ENCODE peak calls at places on chromosomes 16 and 17, in four cellular contexts. H, Q, K and D are unnamed samples.

GRCh38 chr17:27376637-27377547 is 79.4 kb upstream of the KSR1 start:
- DNase-seq in H (no peak), Q (no peak), K (no peak), D (no peak)

GRCh38 chr17:2373179-2373578 is 27.7 kb downstream of the MNT start:
- DNase-seq in H (no peak), Q (no peak), K (no peak), D (no peak)

GRCh38 chr17:63547083-63547523 is 3.2 kb upstream of the DCAF7 start:
- DNase-seq in H (no peak), Q (no peak), K (no peak), D (no peak)

GRCh38 chr17:29179232-29180036 is 764 bp downstream of the MYO18A start:
- DNase-seq in H (peak; percentile 89), Q (peak; percentile 89), K (peak; percentile 92), D (no peak)

GRCh38 chr17:77100009-77100408 is 40.8 kb upstream of the SEC14L1 start:
- DNase-seq in H (no peak), Q (no peak), K (no peak), D (no peak)

GRCh38 chr17:68184816-68185436 is 62.9 kb upstream of the AMZ2 start:
- DNase-seq in H (no peak), Q (no peak), K (no peak), D (no peak)

GRCh38 chr16:30381351-30382041 is 865 bp downstream of the SEPTIN1 start:
- DNase-seq in H (no peak), Q (no peak), K (peak; percentile 84), D (no peak)

GRCh38 chr17:51745993-51746392 is 412.5 kb downstream of the CA10 start:
- DNase-seq in H (no peak), Q (no peak), K (no peak), D (no peak)

GRCh38 chr17:34370997-34371395 is 8.0 kb upstream of the CCL1 start:
- DNase-seq in H (no peak), Q (no peak), K (no peak), D (no peak)

GRCh38 chr16:56679813-56680212 is 2.5 kb upstream of the MT1X start:
- DNase-seq in H (no peak), Q (peak; percentile 23), K (no peak), D (no peak)

GRCh38 chr16:87667443-87667842 is 65.1 kb downstream of the JPH3 start:
- DNase-seq in H (no peak), Q (no peak), K (no peak), D (no peak)

GRCh38 chr16:83958137-83958810 is 5.2 kb downstream of the OSGIN1 start:
- DNase-seq in H (no peak), Q (no peak), K (no peak), D (no peak)

GRCh38 chr17:31560836-31561235 is 169.4 kb downstream of the RAB11FIP4 start:
- DNase-seq in H (no peak), Q (no peak), K (no peak), D (no peak)

GRCh38 chr17:44758414-44759095 is at the start of gene ADAM11:
- DNase-seq in H (no peak), Q (no peak), K (peak; percentile 55), D (peak; percentile 55)

GRCh38 chr17:59329558-59330313 is 1.7 kb upstream of the YPEL2 start:
- DNase-seq in H (peak; percentile 61), Q (peak; percentile 85), K (peak; percentile 75), D (peak; percentile 70)

GRCh38 chr17:58052951-58053715 is 30.1 kb upstream of the DYNLL2 start:
- DNase-seq in H (no peak), Q (no peak), K (no peak), D (no peak)

GRCh38 chr16:85421338-85422123 is 191.6 kb upstream of the GSE1 start:
- DNase-seq in H (peak; percentile 28), Q (no peak), K (no peak), D (no peak)

GRCh38 chr16:3074860-3075545 is 9.6 kb downstream of the IL32 start:
- DNase-seq in H (no peak), Q (no peak), K (no peak), D (no peak)

GRCh38 chr16:4935231-4935855 is 1.6 kb downstream of the PPL start:
- DNase-seq in H (no peak), Q (no peak), K (no peak), D (no peak)

GRCh38 chr17:44071198-44071520 is 624 bp downstream of the G6PC3 start:
- DNase-seq in H (no peak), Q (no peak), K (no peak), D (no peak)

GRCh38 chr17:27793168-27793905 is 7.0 kb downstream of the NOS2 start:
- DNase-seq in H (peak; percentile 51), Q (no peak), K (peak; percentile 44), D (peak; percentile 64)

GRCh38 chr16:3484328-3485096 is 10.8 kb downstream of the C16orf90 start:
- DNase-seq in H (no peak), Q (no peak), K (no peak), D (no peak)

GRCh38 chr17:17712268-17712924 is 31.1 kb downstream of the RAI1 start:
- DNase-seq in H (no peak), Q (no peak), K (no peak), D (no peak)

GRCh38 chr17:57009737-57010445 is 32.0 kb downstream of the SCPEP1 start:
- DNase-seq in H (peak; percentile 70), Q (peak; percentile 43), K (peak; percentile 54), D (peak; percentile 82)

GRCh38 chr17:77383613-77384608 is 243.1 kb downstream of the SEC14L1 start:
- DNase-seq in H (no peak), Q (no peak), K (no peak), D (no peak)

GRCh38 chr16:16042076-16042475 is 92.7 kb downstream of the ABCC1 start:
- DNase-seq in H (no peak), Q (no peak), K (no peak), D (no peak)

GRCh38 chr16:86926146-86926545 is 347.8 kb downstream of the FOXL1 start:
- DNase-seq in H (no peak), Q (no peak), K (no peak), D (no peak)

GRCh38 chr16:80366023-80366422 is 174.8 kb upstream of the DYNLRB2 start:
- DNase-seq in H (no peak), Q (no peak), K (no peak), D (no peak)

GRCh38 chr16:15509593-15510520 is 75.5 kb downstream of the BMERB1 start:
- DNase-seq in H (no peak), Q (no peak), K (no peak), D (no peak)

GRCh38 chr16:54284931-54285413 is 1.6 kb downstream of the IRX3 start:
- DNase-seq in H (peak; percentile 20), Q (no peak), K (no peak), D (no peak)

GRCh38 chr17:64345691-64346376 is 44.8 kb downstream of the PECAM1 start:
- DNase-seq in H (no peak), Q (no peak), K (no peak), D (no peak)

GRCh38 chr16:88597856-88598491 is 27.8 kb downstream of the ZC3H18 start:
- DNase-seq in H (no peak), Q (peak; percentile 81), K (no peak), D (no peak)

GRCh38 chr17:79919164-79919585 is 79.9 kb upstream of the CBX4 start:
- DNase-seq in H (no peak), Q (no peak), K (no peak), D (no peak)

GRCh38 chr16:66705790-66706505 is 9.4 kb upstream of the CMTM4 start:
- DNase-seq in H (no peak), Q (no peak), K (no peak), D (no peak)

DNA sequence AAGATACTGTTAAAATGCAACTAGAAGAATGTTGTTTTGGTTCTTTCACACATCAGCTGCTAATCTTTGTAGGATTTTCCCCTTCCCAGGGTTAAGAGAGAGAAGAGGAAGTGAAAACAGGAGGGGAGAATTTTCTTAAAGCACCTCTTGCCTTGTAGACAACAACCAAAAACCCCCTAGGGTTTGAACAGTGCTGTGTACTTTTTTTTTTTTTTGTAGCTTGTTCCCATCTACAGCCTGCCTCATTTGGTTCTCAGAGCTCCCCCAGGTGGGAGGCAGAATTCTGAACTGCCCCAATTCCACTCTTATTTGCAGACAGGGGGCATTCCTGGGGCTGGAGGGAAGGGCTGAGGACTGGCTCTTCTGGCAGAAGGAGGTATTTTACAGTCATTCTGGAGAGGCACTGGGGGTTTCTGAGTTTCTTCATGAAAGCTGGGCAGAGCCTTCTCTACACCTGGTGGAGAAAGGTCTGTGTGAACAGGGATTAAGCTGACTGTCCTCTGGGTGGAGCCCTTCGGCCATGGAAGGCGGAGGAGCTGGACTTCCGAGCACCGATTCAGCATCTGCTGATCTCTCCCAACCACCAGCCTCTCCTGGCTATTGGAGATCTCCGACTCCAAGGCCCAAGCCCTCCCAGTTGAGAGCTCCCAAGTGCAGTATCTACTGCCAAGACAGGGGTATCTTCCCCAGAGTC is 32.2 kb downstream of the SMARCE1 start:
- DNase-seq in H (peak; percentile 73), Q (peak; percentile 76), K (peak; percentile 75), D (peak; percentile 58)
- TF ChIP-seq ELF4 in H (no peak), Q (no peak), K (no peak), D (no peak)

GRCh38 chr17:49676276-49676868 is 1.5 kb downstream of the SPOP start:
- DNase-seq in H (no peak), Q (no peak), K (peak; percentile 35), D (no peak)
- TF ChIP-seq ELF4 in H (no peak), Q (no peak), K (no peak), D (no peak)

GRCh38 chr17:74922694-74923537 is at the start of gene USH1G:
- DNase-seq in H (peak; percentile 21), Q (no peak), K (peak; percentile 88), D (peak; percentile 77)
- TF ChIP-seq ELF4 in H (no peak), Q (no peak), K (no peak), D (no peak)

DNA sequence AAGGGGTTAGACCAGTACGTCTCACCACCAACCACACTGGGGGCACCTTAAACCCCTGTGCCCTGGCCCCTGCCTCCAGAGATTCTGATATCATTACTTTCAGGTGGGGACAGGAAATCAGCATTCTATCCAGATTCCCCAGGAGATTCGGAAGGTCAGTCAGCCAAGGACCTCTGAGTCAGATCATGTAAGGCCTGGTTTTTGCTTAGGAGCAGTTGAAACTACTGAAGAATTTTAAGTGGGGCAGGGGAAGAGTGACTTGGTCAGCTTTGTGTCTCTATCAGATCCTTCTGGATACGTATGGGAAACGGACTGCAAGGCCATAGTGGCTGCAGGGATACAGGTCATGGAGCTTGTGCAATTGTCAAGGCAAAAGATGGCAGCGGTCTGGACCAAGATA is 9.0 kb downstream of the EMP2 start:
- DNase-seq in H (no peak), Q (no peak), K (no peak), D (no peak)
- TF ChIP-seq ELF4 in H (no peak), Q (no peak), K (no peak), D (no peak)

DNA sequence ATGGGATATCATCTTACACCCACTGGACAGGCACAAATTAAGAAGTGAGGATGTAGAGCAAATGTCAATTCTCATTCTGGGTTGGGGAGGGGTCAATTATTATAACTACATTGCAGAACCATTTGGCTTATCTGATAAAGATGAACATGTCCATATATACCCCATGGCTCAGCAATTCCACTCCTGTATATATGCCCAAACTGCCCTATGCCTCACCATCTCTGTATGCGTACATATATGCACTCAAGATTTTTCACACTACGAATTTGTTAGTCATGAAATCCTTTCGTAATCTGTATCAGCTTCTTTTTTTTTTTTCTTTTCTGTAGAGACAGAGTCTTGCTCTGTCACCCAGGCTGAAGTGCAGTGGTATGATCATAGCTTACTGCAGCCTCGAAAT is 20.8 kb upstream of the CNEP1R1 start:
- DNase-seq in H (no peak), Q (no peak), K (no peak), D (no peak)
- TF ChIP-seq ELF4 in H (no peak), Q (no peak), K (no peak), D (no peak)

GRCh38 chr16:57795431-57795878 is 6.8 kb downstream of the KIFC3 start:
- DNase-seq in H (peak; percentile 74), Q (peak; percentile 73), K (peak; percentile 44), D (peak; percentile 66)
- TF ChIP-seq ELF4 in H (no peak), Q (no peak), K (no peak), D (no peak)